ENCODE peak calls at places on chromosomes 2 and 18, in six cellular contexts. W, I, M, G, U and Z are unnamed samples.
A peak's percentile ranks its signal among the peaks of the same experiment; 100 is the strongest.

GRCh38 chr2:159202568-159203071 is 83.9 kb downstream of the WDSUB1 start:
- DNase-seq in M (peak; percentile 99), U (no peak), I (peak; percentile 42), W (no peak), G (no peak), Z (peak; percentile 99)

GRCh38 chr2:102809291-102810189 is 47.7 kb downstream of the TMEM182 start:
- DNase-seq in U (no peak), I (no peak), G (no peak), M (no peak), W (no peak), Z (peak; percentile 15)

GRCh38 chr18:57666818-57667497 is 45.3 kb upstream of the NARS1 start:
- DNase-seq in W (no peak), I (no peak), G (no peak), M (peak; percentile 70), U (no peak), Z (peak; percentile 26)

GRCh38 chr2:151334082-151334815 is 23.1 kb upstream of the TNFAIP6 start:
- DNase-seq in I (no peak), G (no peak), W (no peak), U (no peak), M (peak; percentile 97), Z (peak; percentile 94)

GRCh38 chr2:102841107-102841840 is 79.4 kb downstream of the TMEM182 start:
- DNase-seq in G (no peak), M (peak; percentile 48), U (peak; percentile 12), W (no peak), I (no peak), Z (peak; percentile 25)

GRCh38 chr2:104068665-104069064 is 785.2 kb upstream of the POU3F3 start:
- DNase-seq in U (no peak), W (no peak), I (no peak), M (no peak), G (no peak), Z (no peak)

GRCh38 chr18:39604836-39605235 is 2039.2 kb upstream of the CELF4 start:
- DNase-seq in U (no peak), W (no peak), G (no peak), I (no peak), M (peak; percentile 24), Z (peak; percentile 18)

GRCh38 chr2:223970343-223971128 is 13.3 kb downstream of the MRPL44 start:
- DNase-seq in M (peak; percentile 85), I (no peak), G (no peak), U (no peak), W (no peak), Z (peak; percentile 50)

GRCh38 chr2:25043241-25043867 is 1.5 kb downstream of the EFR3B start:
- DNase-seq in U (no peak), W (no peak), G (no peak), I (no peak), M (peak; percentile 65), Z (peak; percentile 81)

GRCh38 chr2:227191367-227191766 is 26.9 kb downstream of the COL4A3 start:
- DNase-seq in U (no peak), W (no peak), I (no peak), M (peak; percentile 45), G (no peak), Z (no peak)

GRCh38 chr2:147173186-147173575 is 671.6 kb upstream of the ACVR2A start:
- DNase-seq in M (peak; percentile 57), G (no peak), W (no peak), U (no peak), I (peak; percentile 85), Z (no peak)

GRCh38 chr2:10556271-10557140 is 108.4 kb upstream of the ODC1 start:
- DNase-seq in M (no peak), W (no peak), U (no peak), G (no peak), I (no peak), Z (no peak)
- TF ChIP-seq CTCF in M (no peak), W (no peak), U (no peak), G (no peak), I (no peak), Z (no peak)

GRCh38 chr2:68418855-68419254 is 48.2 kb downstream of the FBXO48 start:
- DNase-seq in M (no peak), G (no peak), I (no peak), W (no peak), U (no peak), Z (no peak)
- TF ChIP-seq CTCF in M (no peak), G (no peak), I (no peak), W (no peak), U (no peak), Z (no peak)

DNA sequence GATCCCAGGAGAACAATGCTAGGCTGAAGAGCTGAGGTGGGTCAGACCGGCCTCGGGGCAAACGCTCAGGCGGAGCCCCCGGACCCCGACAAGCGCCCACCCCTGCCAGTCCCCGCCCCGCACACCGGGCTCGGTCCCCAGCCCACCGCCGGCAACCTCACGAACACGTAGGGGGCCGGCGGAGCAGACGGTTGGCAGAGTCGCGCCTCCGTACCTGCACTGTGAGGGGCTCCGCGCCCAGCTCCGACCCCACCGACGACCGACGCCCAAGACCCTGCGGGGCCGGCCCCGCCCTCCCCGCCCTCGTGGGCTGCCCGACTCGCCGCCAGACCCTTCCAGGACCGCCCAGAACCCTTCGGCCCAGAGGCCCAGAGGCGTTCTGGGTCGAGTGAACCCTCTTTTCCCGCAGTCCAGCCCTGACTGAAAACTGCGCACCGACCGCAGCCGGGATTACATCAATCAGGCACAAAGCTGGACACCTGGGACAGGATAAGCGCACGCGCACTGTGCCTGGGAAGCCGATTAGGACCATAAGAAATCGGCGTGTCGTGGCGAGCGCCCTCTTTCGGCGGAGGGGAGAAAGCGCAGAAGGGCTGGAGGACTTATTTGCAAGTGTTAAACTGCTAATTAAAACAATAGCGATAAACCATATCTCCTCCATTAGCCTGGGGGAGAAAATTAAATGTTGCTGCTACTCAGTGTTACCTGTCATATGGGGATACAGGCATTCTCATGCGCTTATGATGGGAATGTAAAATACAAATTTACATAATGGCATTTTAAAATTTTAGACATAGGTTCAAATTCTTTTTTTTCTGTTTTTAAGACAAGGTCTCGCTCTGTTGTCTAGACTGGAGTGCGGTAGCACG is 11.7 kb upstream of the DCTN1 start:
- DNase-seq in G (peak; percentile 97), W (peak; percentile 96), M (peak; percentile 91), I (peak; percentile 51), U (peak; percentile 87), Z (peak; percentile 76)
- TF ChIP-seq CTCF in G (peak; percentile 97), W (peak; percentile 97), M (peak; percentile 98), I (peak; percentile 97), U (peak; percentile 98), Z (peak; percentile 98)

DNA sequence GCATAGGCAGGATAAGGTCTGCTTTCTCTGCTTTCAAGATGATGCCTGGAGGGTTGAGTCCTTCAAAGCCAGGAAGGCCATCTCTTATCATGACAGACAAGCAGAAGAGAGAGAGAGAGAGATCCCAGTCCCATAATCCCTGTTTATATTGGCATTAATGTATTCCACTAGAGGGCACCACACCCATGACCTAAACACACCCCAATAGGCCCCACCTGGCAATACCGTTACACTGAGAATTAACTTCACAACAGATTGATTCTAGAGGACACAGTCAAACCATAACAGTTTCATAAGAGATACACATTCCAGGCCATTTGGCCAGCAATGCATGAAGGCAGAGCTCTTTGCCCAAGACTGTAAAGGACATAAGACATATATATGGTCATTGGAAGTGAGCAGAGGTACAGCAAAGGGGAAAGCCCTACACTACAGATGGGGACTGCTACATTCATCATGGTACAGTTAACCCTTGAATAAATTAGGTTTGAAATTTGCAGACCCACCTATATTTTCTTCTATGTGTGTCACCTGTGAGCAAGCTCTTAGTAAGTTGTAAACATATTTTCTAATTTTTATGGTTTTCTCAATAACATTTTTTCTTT is 1516.1 kb downstream of the RPIA start:
- DNase-seq in M (peak; percentile 16), U (no peak), I (peak; percentile 12), W (no peak), G (no peak), Z (no peak)
- TF ChIP-seq CTCF in M (peak; percentile 24), U (peak; percentile 59), I (peak; percentile 64), W (no peak), G (peak; percentile 27), Z (peak; percentile 47)

DNA sequence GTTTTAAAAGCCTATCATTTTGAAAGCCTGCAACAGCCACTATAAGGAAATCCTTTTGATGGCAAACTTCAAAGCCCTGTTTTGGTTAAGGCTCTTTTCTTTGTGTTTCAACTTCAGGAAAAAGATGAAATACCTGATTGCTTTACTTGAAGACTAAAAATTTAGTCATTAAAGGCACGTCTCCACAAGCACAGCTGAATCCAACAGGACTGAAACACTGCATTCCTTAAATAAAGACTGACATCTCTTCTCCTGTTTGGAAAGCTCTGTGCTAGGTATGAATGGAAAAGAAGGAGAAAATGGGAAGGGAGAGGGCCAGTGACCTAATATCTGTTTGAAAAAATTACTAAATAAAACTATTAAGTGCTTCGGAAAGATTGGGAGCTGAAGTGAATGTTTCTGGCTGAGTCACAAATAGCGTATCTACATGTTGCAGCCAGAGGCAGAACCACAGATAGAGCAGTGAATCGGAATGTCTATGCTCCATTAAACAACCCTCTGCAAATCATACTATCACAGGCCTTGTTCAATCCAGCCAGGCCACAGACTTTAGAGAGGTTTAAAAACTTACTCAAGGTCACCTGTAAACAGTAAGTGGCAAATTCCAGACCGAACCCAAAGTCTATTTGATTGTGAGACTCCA is 21.1 kb upstream of the RALBP1 start:
- DNase-seq in I (peak; percentile 33), G (no peak), W (no peak), U (no peak), M (peak; percentile 47), Z (peak; percentile 40)
- TF ChIP-seq CTCF in I (no peak), G (no peak), W (no peak), U (no peak), M (no peak), Z (no peak)

GRCh38 chr18:50662177-50662576 is 102.3 kb downstream of the MAPK4 start:
- DNase-seq in G (no peak), M (peak; percentile 1), W (no peak), I (no peak), U (no peak), Z (no peak)
- TF ChIP-seq CTCF in G (peak; percentile 33), M (peak; percentile 25), W (peak; percentile 25), I (peak; percentile 59), U (peak; percentile 64), Z (peak; percentile 64)

GRCh38 chr2:143209570-143210445 is 80.6 kb downstream of the ARHGAP15 start:
- DNase-seq in U (no peak), G (no peak), I (no peak), M (no peak), W (no peak), Z (no peak)

GRCh38 chr2:143210446-143210819 is 81.2 kb downstream of the ARHGAP15 start:
- DNase-seq in W (no peak), U (no peak), I (no peak), M (no peak), G (no peak), Z (no peak)

GRCh38 chr2:143205106-143205764 is 76.0 kb downstream of the ARHGAP15 start:
- DNase-seq in G (no peak), U (no peak), I (no peak), W (no peak), M (peak; percentile 20), Z (peak; percentile 25)
- TF ChIP-seq CTCF in G (peak; percentile 40), U (peak; percentile 41), I (peak; percentile 52), W (peak; percentile 56), M (peak; percentile 29), Z (peak; percentile 71)

DNA sequence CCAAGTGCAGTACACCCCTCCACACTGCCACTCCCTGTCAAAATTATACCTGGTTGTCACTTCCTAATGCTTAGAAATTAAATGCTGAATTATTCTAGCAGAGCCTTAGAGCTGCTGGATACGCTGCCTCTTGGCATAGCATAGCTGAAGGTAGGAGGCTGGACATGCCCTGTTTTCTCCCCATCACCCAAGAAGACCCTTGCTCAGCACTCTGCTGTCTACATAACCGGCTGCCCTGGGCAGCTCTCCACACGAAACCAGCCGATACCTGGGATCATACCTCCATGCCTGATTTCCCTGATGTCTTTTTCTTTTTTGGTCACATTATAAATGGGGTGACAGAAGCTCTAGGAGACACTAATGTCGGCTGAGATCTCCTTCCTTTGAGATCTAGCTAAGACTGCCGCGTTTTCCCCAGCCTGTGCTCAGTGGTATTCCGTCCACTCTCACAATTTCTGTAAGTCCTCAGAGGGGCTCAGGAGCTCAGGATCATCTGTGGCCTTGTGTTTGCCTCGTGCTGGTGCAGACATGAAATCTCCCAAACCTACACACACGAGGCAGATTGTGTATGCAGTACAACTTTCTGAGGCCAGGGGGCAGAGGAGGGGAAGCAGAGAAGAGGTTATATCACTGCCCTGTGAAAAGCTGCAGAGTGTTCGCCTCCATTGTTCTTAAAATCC is 13.5 kb upstream of the ZAP70 start:
- DNase-seq in W (peak; percentile 80), G (no peak), M (peak; percentile 68), U (no peak), I (no peak), Z (peak; percentile 60)
- TF ChIP-seq CTCF in W (peak; percentile 71), G (peak; percentile 63), M (peak; percentile 84), U (peak; percentile 75), I (peak; percentile 78), Z (peak; percentile 78)